ENCODE peak calls at places on chromosomes 2 and 18, in ten cellular contexts. V is astrocyte, Q is HL-60, L is body of pancreas, Y is left ventricle myocardium inferior, X is endothelial cell of umbilical vein, B is right lobe of liver, R is neural progenitor cell, O is endodermal cell, N is cardiac muscle cell. Z is an unnamed sample.

GRCh38 chr2:8661736-8662135 is 20.1 kb upstream of the ID2 start:
- DNase-seq in V (peak; percentile 28), Q (no peak), L (no peak), Y (no peak), X (no peak), B (no peak), R (no peak), O (no peak), N (peak; percentile 28), Z (no peak)

GRCh38 chr2:182366625-182367024 is 60.2 kb downstream of the PDE1A start:
- DNase-seq in V (peak; percentile 36), Q (no peak), L (no peak), Y (no peak), X (no peak), B (no peak), R (no peak), O (no peak), N (peak; percentile 80), Z (no peak)

GRCh38 chr2:146642066-146642465 is 1202.8 kb upstream of the ACVR2A start:
- DNase-seq in V (no peak), Q (no peak), L (no peak), Y (no peak), X (no peak), B (no peak), R (no peak), O (peak; percentile 41), N (no peak), Z (peak; percentile 39)

GRCh38 chr2:8626572-8626971 is 55.3 kb upstream of the ID2 start:
- DNase-seq in V (no peak), Q (no peak), L (no peak), Y (no peak), X (no peak), B (no peak), R (no peak), O (no peak), N (peak; percentile 21), Z (no peak)

GRCh38 chr2:234249873-234250272 is 199.4 kb downstream of the SPP2 start:
- DNase-seq in V (peak; percentile 91), Q (no peak), L (no peak), Y (no peak), X (peak; percentile 36), B (no peak), R (peak; percentile 11), O (no peak), N (peak; percentile 41), Z (peak; percentile 94)

GRCh38 chr2:100041385-100041784 is 101.0 kb downstream of the AFF3 start:
- DNase-seq in V (no peak), Q (no peak), L (no peak), Y (no peak), X (no peak), B (no peak), R (no peak), O (no peak), N (no peak), Z (no peak)

GRCh38 chr18:48990497-48991298 is 39.9 kb upstream of the SMAD7 start:
- DNase-seq in V (peak; percentile 64), Q (no peak), L (no peak), Y (no peak), X (no peak), B (no peak), R (no peak), O (peak; percentile 67), N (peak; percentile 48), Z (peak; percentile 80)

GRCh38 chr2:112691761-112692370 is 29.0 kb upstream of the NT5DC4 start:
- DNase-seq in V (peak; percentile 25), Q (no peak), L (no peak), Y (no peak), X (no peak), B (no peak), R (no peak), O (no peak), N (no peak), Z (no peak)

GRCh38 chr2:178194600-178195389 is 483 bp downstream of the OSBPL6 start:
- DNase-seq in V (peak; percentile 54), Q (no peak), L (peak; percentile 52), Y (peak; percentile 39), X (peak; percentile 71), B (peak; percentile 67), R (peak; percentile 77), O (peak; percentile 89), N (peak; percentile 69), Z (peak; percentile 46)
- TF ChIP-seq CTCF in V (no peak), Q (no peak), L (no peak), Y (peak; percentile 6), X (no peak), B (no peak), R (peak; percentile 3), O (no peak), N (no peak), Z (no peak)

GRCh38 chr18:55402731-55403405 is 185.1 kb downstream of the TCF4 start:
- DNase-seq in V (peak; percentile 37), Q (no peak), L (no peak), Y (no peak), X (peak; percentile 97), B (no peak), R (no peak), O (no peak), N (peak; percentile 62), Z (no peak)

GRCh38 chr18:55403555-55403954 is 184.4 kb downstream of the TCF4 start:
- DNase-seq in V (no peak), Q (no peak), L (no peak), Y (no peak), X (no peak), B (no peak), R (no peak), O (no peak), N (no peak), Z (no peak)

GRCh38 chr18:55400590-55401274 is 187.3 kb downstream of the TCF4 start:
- DNase-seq in V (peak; percentile 39), Q (no peak), L (no peak), Y (no peak), X (peak; percentile 65), B (no peak), R (no peak), O (no peak), N (peak; percentile 40), Z (no peak)

GRCh38 chr18:55401275-55401620 is 186.7 kb downstream of the TCF4 start:
- DNase-seq in V (peak; percentile 35), Q (no peak), L (no peak), Y (no peak), X (no peak), B (no peak), R (no peak), O (no peak), N (peak; percentile 40), Z (no peak)

DNA sequence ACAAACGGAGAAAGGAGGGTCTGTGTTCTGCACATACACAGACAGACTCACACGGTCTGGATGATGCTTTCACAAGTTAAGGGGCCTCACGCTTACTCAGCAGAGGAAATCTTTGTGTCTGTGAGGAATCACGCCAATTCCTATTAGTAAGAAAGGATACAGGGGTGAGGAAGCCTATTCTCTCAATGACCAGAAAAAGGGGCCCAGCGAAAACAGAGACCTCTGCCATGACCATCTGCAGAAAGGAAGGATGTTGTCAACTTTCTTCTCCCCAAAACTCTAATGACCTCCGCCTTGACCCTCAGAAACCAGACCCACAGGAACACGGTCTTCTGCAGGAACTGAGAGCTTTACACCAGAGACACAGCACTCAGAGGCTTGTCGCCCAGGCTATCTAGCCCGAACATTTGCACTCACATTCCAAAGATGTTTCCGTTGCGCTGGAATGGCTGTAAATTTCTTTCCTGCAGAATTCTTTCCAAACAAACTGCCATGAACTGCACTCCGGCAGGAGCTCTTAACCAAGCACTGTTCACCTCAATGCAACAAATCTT is 186.3 kb downstream of the TCF4 start:
- DNase-seq in V (peak; percentile 90), Q (no peak), L (no peak), Y (no peak), X (peak; percentile 99), B (no peak), R (peak; percentile 68), O (peak; percentile 75), N (peak; percentile 91), Z (no peak)
- H3K4me3 ChIP-seq in V (peak overlapping the region; percentile 61), Q (no peak overlapping the region), L (no peak overlapping the region), Y (peak overlapping the region; percentile 55), X (peak overlapping the region; percentile 78), B (peak overlapping the region; percentile 20), R (no peak overlapping the region), O (no peak overlapping the region), N (no peak overlapping the region), Z (no peak overlapping the region)

GRCh38 chr2:176187306-176188217 is 906 bp upstream of the HOXD1 start:
- DNase-seq in V (no peak), Q (no peak), L (no peak), Y (no peak), X (peak; percentile 68), B (no peak), R (peak; percentile 16), O (peak; percentile 74), N (no peak), Z (no peak)

GRCh38 chr2:176181551-176181950 is 6.9 kb upstream of the HOXD1 start:
- DNase-seq in V (no peak), Q (no peak), L (no peak), Y (no peak), X (peak; percentile 46), B (no peak), R (no peak), O (peak; percentile 16), N (no peak), Z (no peak)

GRCh38 chr2:176182671-176183070 is 5.8 kb upstream of the HOXD1 start:
- DNase-seq in V (no peak), Q (no peak), L (no peak), Y (no peak), X (peak; percentile 9), B (no peak), R (no peak), O (no peak), N (no peak), Z (no peak)

GRCh38 chr2:176186024-176186423 is 2.4 kb upstream of the HOXD1 start:
- DNase-seq in V (no peak), Q (no peak), L (no peak), Y (no peak), X (no peak), B (no peak), R (no peak), O (peak; percentile 32), N (no peak), Z (no peak)

DNA sequence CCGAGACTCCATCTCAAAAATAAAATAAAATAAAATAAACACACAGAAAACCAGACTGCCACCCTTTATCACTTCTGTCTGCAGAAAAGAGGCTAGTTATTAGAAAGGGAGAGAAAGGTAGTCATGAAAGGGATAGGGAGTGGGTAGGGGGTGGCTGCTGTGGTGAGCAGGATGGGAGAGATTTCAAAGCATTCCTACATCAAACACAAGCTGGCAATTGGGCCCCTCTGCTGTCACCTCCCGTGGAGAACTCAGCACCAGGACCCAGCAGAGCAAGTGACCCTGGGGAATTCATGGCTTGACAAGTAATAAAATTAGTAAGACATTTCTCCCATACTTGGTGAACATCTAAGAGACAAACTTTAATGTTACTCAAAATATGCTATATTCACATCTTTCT is 3.7 kb upstream of the HOXD1 start:
- DNase-seq in V (no peak), Q (no peak), L (no peak), Y (no peak), X (no peak), B (no peak), R (no peak), O (peak; percentile 43), N (no peak), Z (no peak)
- H3K27me3 ChIP-seq in V (peaks cover 47% of the 10 kb centered on the region), Q (peaks cover 44% of the 10 kb centered on the region), L (no peaks in the 10 kb centered on the region), Y (peaks cover 100% of the 10 kb centered on the region), X (no peaks in the 10 kb centered on the region), B (no peaks in the 10 kb centered on the region), R (peaks cover 100% of the 10 kb centered on the region), O (peaks cover 100% of the 10 kb centered on the region), N (peaks cover 100% of the 10 kb centered on the region), Z (peaks cover 38% of the 10 kb centered on the region)

GRCh38 chr18:73895701-73896100 is 251.9 kb downstream of the FBXO15 start:
- DNase-seq in V (no peak), Q (no peak), L (no peak), Y (no peak), X (no peak), B (no peak), R (no peak), O (peak; percentile 82), N (no peak), Z (peak; percentile 91)

GRCh38 chr18:73893879-73894278 is 253.8 kb downstream of the FBXO15 start:
- DNase-seq in V (no peak), Q (no peak), L (no peak), Y (no peak), X (no peak), B (no peak), R (no peak), O (no peak), N (no peak), Z (peak; percentile 88)

GRCh38 chr18:73887801-73888200 is 259.8 kb downstream of the FBXO15 start:
- DNase-seq in V (no peak), Q (no peak), L (no peak), Y (no peak), X (no peak), B (no peak), R (no peak), O (no peak), N (no peak), Z (no peak)

GRCh38 chr18:73888565-73888964 is 259.1 kb downstream of the FBXO15 start:
- DNase-seq in V (no peak), Q (no peak), L (no peak), Y (no peak), X (no peak), B (no peak), R (no peak), O (no peak), N (no peak), Z (no peak)

DNA sequence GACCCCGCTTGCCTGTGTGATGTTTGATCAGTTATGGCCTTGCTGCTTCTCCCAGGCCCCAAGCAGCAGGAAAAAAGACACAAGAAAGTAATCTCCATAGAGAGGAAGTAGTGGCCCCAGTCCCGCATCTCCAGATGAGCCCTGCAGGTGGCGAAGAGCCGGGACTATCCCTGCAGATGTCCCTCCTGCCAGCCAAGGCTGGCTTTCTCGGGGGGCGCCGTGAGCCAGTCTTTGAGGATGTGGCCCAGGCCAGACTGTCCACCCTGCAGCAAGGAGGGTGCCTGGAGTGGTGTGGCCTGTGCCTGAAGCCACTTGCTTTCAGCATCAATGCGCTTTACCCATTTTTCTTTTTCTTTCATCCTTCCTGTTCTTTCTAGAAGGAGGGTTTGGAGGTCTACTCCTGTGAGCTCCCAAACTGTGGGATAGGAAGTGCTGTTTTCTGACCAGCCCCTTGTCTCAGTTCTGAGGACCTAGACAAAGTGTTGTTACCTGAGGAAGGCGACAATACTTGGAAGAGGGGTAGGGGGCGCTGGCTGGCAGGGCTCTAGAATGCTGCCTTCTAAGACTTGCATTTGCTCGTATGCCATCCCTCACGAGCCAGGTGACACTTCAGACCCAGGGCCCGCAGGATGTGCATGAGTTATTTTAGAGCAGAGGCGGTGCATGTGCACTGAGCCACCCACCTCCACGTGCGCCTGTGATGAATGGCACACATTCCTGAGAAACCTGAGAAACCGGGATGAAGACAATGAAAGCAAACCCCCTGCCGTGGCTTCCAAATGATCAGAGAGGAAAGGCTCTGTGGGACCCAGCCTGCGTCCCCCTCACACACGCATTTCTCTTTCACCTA is 255.8 kb downstream of the FBXO15 start:
- DNase-seq in V (no peak), Q (no peak), L (no peak), Y (no peak), X (no peak), B (no peak), R (peak; percentile 90), O (peak; percentile 88), N (no peak), Z (no peak)
- TF ChIP-seq CTCF in V (no peak), Q (no peak), L (no peak), Y (no peak), X (no peak), B (no peak), R (peak; percentile 57), O (peak; percentile 78), N (no peak), Z (peak; percentile 21)